ENCODE peak calls at places on chromosome 12, in seven cellular contexts. I is astrocyte of the cerebellum, B is PC-9, S is neuronal stem cell, Y is pancreas, K is adrenal gland, G is choroid plexus epithelial cell. A is an unnamed sample.

GRCh38 chr12:82866946-82867345 is 180.2 kb downstream of the TMTC2 start:
- DNase-seq in I (no peak), B (no peak), S (no peak), Y (no peak), K (no peak), G (no peak), A (no peak)

GRCh38 chr12:129911437-129912049 is 7.7 kb upstream of the TMEM132D start:
- DNase-seq in I (peak; percentile 39), B (no peak), S (peak; percentile 43), Y (peak; percentile 37), K (peak; percentile 69), G (peak; percentile 75), A (peak; percentile 14)

GRCh38 chr12:89236748-89237428 is 115.4 kb downstream of the DUSP6 start:
- DNase-seq in I (no peak), B (peak; percentile 96), S (no peak), Y (no peak), K (no peak), G (peak; percentile 73), A (peak; percentile 19)

GRCh38 chr12:3617565-3617964 is 126.6 kb downstream of the PRMT8 start:
- DNase-seq in I (no peak), B (no peak), S (no peak), Y (no peak), K (peak; percentile 54), G (no peak), A (no peak)

GRCh38 chr12:93135286-93136239 is 206.5 kb upstream of the EEA1 start:
- DNase-seq in I (peak; percentile 35), B (peak; percentile 88), S (no peak), Y (no peak), K (no peak), G (peak; percentile 81), A (no peak)

GRCh38 chr12:108570743-108571603 is 8.6 kb downstream of the ISCU start:
- DNase-seq in I (no peak), B (no peak), S (no peak), Y (no peak), K (peak; percentile 46), G (peak; percentile 76), A (no peak)

GRCh38 chr12:2739832-2740641 is 54.7 kb upstream of the FKBP4 start:
- DNase-seq in I (peak; percentile 15), B (peak; percentile 52), S (peak; percentile 20), Y (peak; percentile 13), K (no peak), G (peak; percentile 60), A (no peak)

GRCh38 chr12:116882742-116883141 is 1.5 kb upstream of the HRK start:
- DNase-seq in I (peak; percentile 8), B (no peak), S (no peak), Y (no peak), K (no peak), G (peak; percentile 62), A (no peak)

GRCh38 chr12:38875571-38876228 is 29.7 kb downstream of the CPNE8 start:
- DNase-seq in I (no peak), B (no peak), S (no peak), Y (no peak), K (no peak), G (no peak), A (no peak)

GRCh38 chr12:124024790-124025189 is 51.8 kb downstream of the ZNF664 start:
- DNase-seq in I (no peak), B (peak; percentile 56), S (no peak), Y (no peak), K (peak; percentile 38), G (no peak), A (no peak)

GRCh38 chr12:117967512-117967911 is 1.3 kb downstream of the KSR2 start:
- DNase-seq in I (no peak), B (no peak), S (no peak), Y (no peak), K (peak; percentile 51), G (no peak), A (no peak)

GRCh38 chr12:2642176-2642892 is 152.4 kb upstream of the FKBP4 start:
- DNase-seq in I (no peak), B (no peak), S (no peak), Y (no peak), K (peak; percentile 23), G (no peak), A (no peak)

GRCh38 chr12:89971880-89972279 is 263.2 kb upstream of the ATP2B1 start:
- DNase-seq in I (no peak), B (peak; percentile 48), S (no peak), Y (no peak), K (peak; percentile 57), G (no peak), A (no peak)

GRCh38 chr12:89949457-89950195 is 241.0 kb upstream of the ATP2B1 start:
- DNase-seq in I (peak; percentile 78), B (peak; percentile 77), S (no peak), Y (no peak), K (peak; percentile 53), G (peak; percentile 89), A (peak; percentile 21)

GRCh38 chr12:57332646-57333312 is 81.8 kb upstream of the STAC3 start:
- DNase-seq in I (no peak), B (no peak), S (no peak), Y (no peak), K (no peak), G (no peak), A (no peak)

GRCh38 chr12:82883396-82884360 is 197.0 kb downstream of the TMTC2 start:
- DNase-seq in I (no peak), B (no peak), S (peak; percentile 77), Y (no peak), K (no peak), G (no peak), A (no peak)

GRCh38 chr12:58293308-58293983 is 352.1 kb downstream of the ATP23 start:
- DNase-seq in I (no peak), B (no peak), S (no peak), Y (no peak), K (no peak), G (peak; percentile 47), A (no peak)

GRCh38 chr12:93664573-93665138 is 12.5 kb upstream of the CRADD start:
- DNase-seq in I (peak; percentile 13), B (no peak), S (no peak), Y (no peak), K (no peak), G (peak; percentile 36), A (no peak)

GRCh38 chr12:31966558-31967205 is 7.5 kb downstream of the RESF1 start:
- DNase-seq in I (no peak), B (no peak), S (no peak), Y (no peak), K (no peak), G (no peak), A (no peak)
- H3K4me3 ChIP-seq in I (no peak overlapping the region), B (no peak overlapping the region), S (no peak overlapping the region), Y (no peak overlapping the region), K (no peak overlapping the region), G (no peak overlapping the region), A (no peak overlapping the region)

GRCh38 chr12:33439587-33440011 is at the start of gene SYT10:
- DNase-seq in I (no peak), B (no peak), S (peak; percentile 69), Y (no peak), K (no peak), G (no peak), A (no peak)

GRCh38 chr12:33440477-33440876 is 858 bp upstream of the SYT10 start:
- DNase-seq in I (no peak), B (no peak), S (no peak), Y (no peak), K (no peak), G (no peak), A (no peak)

GRCh38 chr12:33437598-33437997 is 2.0 kb downstream of the SYT10 start:
- DNase-seq in I (no peak), B (no peak), S (no peak), Y (no peak), K (no peak), G (no peak), A (no peak)

GRCh38 chr12:33438025-33438772 is 1.4 kb downstream of the SYT10 start:
- DNase-seq in I (no peak), B (no peak), S (peak; percentile 5), Y (no peak), K (no peak), G (no peak), A (no peak)

GRCh38 chr12:33438890-33439586 is 581 bp downstream of the SYT10 start:
- DNase-seq in I (no peak), B (no peak), S (peak; percentile 27), Y (no peak), K (no peak), G (peak; percentile 29), A (no peak)
- H3K4me3 ChIP-seq in I (peak overlapping the region; percentile 47), B (no peak overlapping the region), S (peak overlapping the region; percentile 86), Y (peak overlapping the region; percentile 26), K (peak overlapping the region; percentile 40), G (peak overlapping the region; percentile 58), A (peak overlapping the region; percentile 28)

DNA sequence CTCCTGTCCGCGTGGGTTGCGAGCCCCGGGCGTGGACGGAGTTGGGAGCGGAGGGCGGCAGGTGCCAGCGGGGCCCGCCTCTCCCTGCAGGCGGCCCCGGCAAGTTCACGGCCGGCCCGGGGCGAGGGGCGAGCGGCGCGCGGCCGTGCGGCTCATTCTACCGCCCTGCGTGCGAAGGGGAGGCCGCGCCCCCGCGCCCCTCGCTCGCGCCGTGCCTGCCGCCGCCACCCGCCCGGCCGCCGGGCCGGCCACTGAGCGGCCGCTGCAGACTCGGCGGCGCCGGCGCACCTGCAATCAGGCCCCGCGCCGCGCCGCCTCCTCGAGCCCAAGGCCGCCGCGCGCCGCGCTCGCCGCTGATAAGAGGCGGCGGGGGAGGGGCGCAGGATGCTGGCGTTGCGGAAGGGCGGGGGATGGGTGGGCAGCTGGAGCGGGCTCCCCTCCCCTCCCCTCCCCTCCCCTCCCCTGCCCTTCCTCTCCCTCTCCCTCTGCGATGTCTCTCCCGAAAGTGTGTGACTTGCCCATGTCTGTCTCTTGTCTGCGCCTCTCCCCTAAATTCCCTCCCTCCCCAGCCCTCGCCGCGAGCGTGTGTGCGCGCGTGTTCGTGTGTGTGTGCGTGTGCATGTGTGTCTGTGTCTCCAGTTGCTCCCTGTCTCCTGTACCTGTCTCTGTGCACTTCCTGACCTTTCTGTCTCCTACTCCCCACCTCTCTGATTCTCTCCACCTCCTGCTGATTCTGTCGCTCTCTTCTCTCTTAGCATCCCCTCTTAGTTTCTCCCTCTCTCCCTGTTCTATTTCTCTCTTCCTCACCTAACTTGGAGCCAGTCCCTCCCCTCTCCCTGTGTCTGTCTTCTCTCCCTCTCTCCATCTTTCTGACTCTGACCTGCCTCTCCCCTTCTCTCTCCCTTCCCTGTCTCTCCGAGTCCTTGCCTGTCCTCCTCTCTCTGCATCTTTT is 768.1 kb upstream of the TBX3 start:
- DNase-seq in I (no peak), B (no peak), S (peak; percentile 60), Y (peak; percentile 23), K (peak; percentile 61), G (no peak), A (no peak)
- H3K4me3 ChIP-seq in I (peak overlapping the region; percentile 25), B (no peak overlapping the region), S (peak overlapping the region; percentile 73), Y (no peak overlapping the region), K (no peak overlapping the region), G (peak overlapping the region; percentile 34), A (peak overlapping the region; percentile 31)

GRCh38 chr12:97464241-97465011 is 1.8 kb downstream of the RMST start:
- DNase-seq in I (no peak), B (no peak), S (peak; percentile 21), Y (no peak), K (no peak), G (no peak), A (no peak)
- H3K4me3 ChIP-seq in I (no peak overlapping the region), B (no peak overlapping the region), S (peak overlapping the region; percentile 39), Y (no peak overlapping the region), K (no peak overlapping the region), G (no peak overlapping the region), A (no peak overlapping the region)

A was measured in kidney epithelial cell.